ENCODE peak calls at places on chromosome 17, in four cellular contexts. A is adrenal gland, R is mucosa of descending colon, K is Peyer's patch. E is an unnamed sample.
A peak's percentile ranks its signal among the peaks of the same experiment; 100 is the strongest.

GRCh38 chr17:82463391-82463790 is 4.8 kb downstream of the NARF start:
- DNase-seq in A (no peak), R (peak; percentile 25), K (no peak), E (no peak)

GRCh38 chr17:15662726-15663125 is 21.4 kb downstream of the TRIM16 start:
- DNase-seq in A (no peak), K (no peak), R (no peak), E (no peak)

GRCh38 chr17:35079547-35079946 is 16.0 kb upstream of the RFFL start:
- DNase-seq in K (no peak), R (no peak), A (no peak), E (no peak)

GRCh38 chr17:31495049-31495885 is 103.8 kb downstream of the RAB11FIP4 start:
- DNase-seq in K (peak; percentile 74), R (peak; percentile 79), A (no peak), E (no peak)

GRCh38 chr17:8384801-8385335 is 1.9 kb upstream of the RPL26 start:
- DNase-seq in K (no peak), R (no peak), A (no peak), E (peak; percentile 93)

GRCh38 chr17:4739122-4740024 is at the start of the genes CXCL16 and ZMYND15:
- DNase-seq in A (peak; percentile 57), R (peak; percentile 81), K (peak; percentile 71), E (peak; percentile 27)

GRCh38 chr17:31048780-31049179 is 46.0 kb upstream of the NF1 start:
- DNase-seq in K (no peak), R (no peak), A (no peak), E (no peak)

GRCh38 chr17:61405047-61405685 is 5.5 kb downstream of the TBX2 start:
- DNase-seq in R (peak; percentile 45), K (no peak), A (peak; percentile 13), E (peak; percentile 41)

DNA sequence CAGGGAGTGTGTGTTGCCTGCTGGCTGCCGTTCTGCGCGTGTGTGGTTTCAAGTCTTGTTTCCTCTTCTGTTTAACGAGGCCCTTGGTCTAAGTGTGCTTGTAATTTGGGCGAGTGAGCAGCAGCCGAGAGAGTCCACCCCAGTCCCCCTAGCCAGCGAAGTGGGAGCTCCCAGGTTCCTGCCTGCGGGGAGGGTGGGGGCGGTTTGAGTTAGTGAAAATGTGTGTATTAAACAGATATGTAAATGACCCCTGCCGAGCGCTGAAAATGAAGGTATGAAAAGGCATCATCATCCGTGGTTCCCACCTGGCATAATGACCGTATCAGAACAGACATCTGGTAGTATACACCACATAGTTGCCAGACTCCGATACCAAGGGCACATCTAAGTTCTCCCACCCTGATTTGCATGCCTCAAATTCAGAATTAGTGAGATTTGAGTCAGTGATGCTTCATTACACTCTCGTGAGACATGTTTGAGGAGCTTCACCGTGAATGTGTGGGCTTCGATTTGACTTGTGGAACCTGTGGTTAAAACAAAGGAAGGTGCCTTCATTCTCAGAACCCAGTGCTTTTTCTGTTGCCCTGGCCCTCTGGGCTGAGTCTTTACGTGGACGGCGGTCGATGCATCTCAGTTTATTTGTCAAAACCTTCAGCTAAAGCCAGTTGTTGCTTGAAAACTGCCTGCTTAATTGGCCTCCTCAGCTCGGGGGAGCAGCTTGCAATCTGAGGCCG is 114.4 kb upstream of the CHMP6 start:
- DNase-seq in K (peak; percentile 56), R (peak; percentile 48), A (no peak), E (no peak)
- H3K4me3 ChIP-seq in K (no peak overlapping the region), R (no peak overlapping the region), A (no peak overlapping the region), E (no peak overlapping the region)

DNA sequence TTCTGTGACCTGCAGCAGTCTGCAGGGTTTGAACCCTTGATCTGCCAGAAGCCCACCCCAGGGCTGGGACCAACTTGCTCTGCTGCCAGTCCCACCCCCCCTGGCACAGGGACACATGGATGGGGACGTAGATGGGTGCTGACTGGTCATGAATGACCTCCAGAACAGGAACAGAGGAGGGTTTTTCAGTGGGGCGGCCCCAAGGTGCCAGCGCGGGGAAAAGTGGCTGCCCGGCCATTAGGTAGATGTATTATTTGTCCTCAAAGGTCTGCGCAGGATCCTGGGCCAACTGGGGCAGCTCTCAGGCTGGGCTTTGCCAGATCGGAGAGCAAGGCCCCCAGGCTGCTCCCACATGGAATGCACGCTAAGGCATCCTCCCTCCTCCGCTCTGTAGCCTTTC is 265.2 kb upstream of the TNRC6C start:
- DNase-seq in A (no peak), K (no peak), R (no peak), E (no peak)
- H3K4me3 ChIP-seq in A (no peak overlapping the region), K (no peak overlapping the region), R (no peak overlapping the region), E (no peak overlapping the region)

GRCh38 chr17:72116692-72117469 is 3.9 kb upstream of the SOX9 start:
- DNase-seq in R (no peak), K (no peak), A (no peak), E (no peak)
- H3K4me3 ChIP-seq in R (no peak overlapping the region), K (peak overlapping the region; percentile 49), A (no peak overlapping the region), E (peak overlapping the region; percentile 48)

GRCh38 chr17:44205962-44206824 is 6.5 kb upstream of the ATXN7L3 start:
- DNase-seq in K (no peak), R (no peak), A (no peak), E (no peak)
- H3K4me3 ChIP-seq in K (no peak overlapping the region), R (no peak overlapping the region), A (no peak overlapping the region), E (no peak overlapping the region)

GRCh38 chr17:38557836-38558750 is 47.7 kb downstream of the SRCIN1 start:
- DNase-seq in R (peak; percentile 93), A (peak; percentile 91), K (peak; percentile 86), E (peak; percentile 94)

GRCh38 chr17:38560503-38561318 is 45.0 kb downstream of the SRCIN1 start:
- DNase-seq in R (no peak), K (no peak), A (no peak), E (peak; percentile 58)

GRCh38 chr17:38558751-38559024 is 47.1 kb downstream of the SRCIN1 start:
- DNase-seq in K (no peak), A (no peak), R (no peak), E (no peak)

GRCh38 chr17:38559880-38560230 is 45.9 kb downstream of the SRCIN1 start:
- DNase-seq in A (no peak), K (no peak), R (no peak), E (no peak)

GRCh38 chr17:38559025-38559879 is 46.5 kb downstream of the SRCIN1 start:
- DNase-seq in K (peak; percentile 92), A (peak; percentile 68), R (peak; percentile 95), E (peak; percentile 49)
- H3K4me3 ChIP-seq in K (peak overlapping the region; percentile 49), A (no peak overlapping the region), R (no peak overlapping the region), E (no peak overlapping the region)

E was measured in cardiac fibroblast.